ENCODE peak calls at places on chromosomes 13 and 19, in four cellular contexts. F is neural progenitor cell, E is HepG2, Y is hepatocyte. H is an unnamed sample.

GRCh38 chr13:36712785-36713184 is 39.0 kb downstream of the SERTM1 start:
- DNase-seq in F (no peak), E (no peak), Y (peak; percentile 24), H (no peak)

GRCh38 chr19:45443462-45444317 is 20.0 kb upstream of the ERCC1 start:
- DNase-seq in F (peak; percentile 98), E (peak; percentile 93), Y (peak; percentile 98), H (peak; percentile 99)

GRCh38 chr19:6423499-6424189 is 967 bp downstream of the KHSRP start:
- DNase-seq in F (peak; percentile 75), E (peak; percentile 49), Y (peak; percentile 78), H (no peak)

GRCh38 chr13:49869514-49869913 is 66.6 kb downstream of the SPRYD7 start:
- DNase-seq in F (peak; percentile 57), E (peak; percentile 53), Y (peak; percentile 19), H (no peak)

GRCh38 chr13:73717632-73718031 is 416.6 kb downstream of the KLF12 start:
- DNase-seq in F (no peak), E (no peak), Y (peak; percentile 16), H (no peak)

GRCh38 chr19:13784731-13785452 is 10.4 kb upstream of the ZSWIM4 start:
- DNase-seq in F (peak; percentile 81), E (peak; percentile 44), Y (peak; percentile 79), H (peak; percentile 55)

GRCh38 chr13:100513987-100514670 is 74.5 kb downstream of the GGACT start:
- DNase-seq in F (no peak), E (no peak), Y (no peak), H (no peak)

GRCh38 chr13:19062801-19063200 is 118.8 kb downstream of the TUBA3C start:
- DNase-seq in F (no peak), E (no peak), Y (no peak), H (no peak)

GRCh38 chr13:30880756-30881155 is 25.3 kb upstream of the MEDAG start:
- DNase-seq in F (no peak), E (peak; percentile 37), Y (peak; percentile 57), H (no peak)

GRCh38 chr13:108797354-108797753 is 167.9 kb downstream of the MYO16 start:
- DNase-seq in F (no peak), E (no peak), Y (no peak), H (no peak)

GRCh38 chr13:76637651-76638111 is 248.5 kb downstream of the KCTD12 start:
- DNase-seq in F (no peak), E (no peak), Y (no peak), H (no peak)

GRCh38 chr13:112215871-112216270 is 148.9 kb downstream of the SOX1 start:
- DNase-seq in F (no peak), E (no peak), Y (no peak), H (no peak)

GRCh38 chr19:40831502-40832430 is 18.5 kb downstream of the CYP2A6 start:
- DNase-seq in F (no peak), E (peak; percentile 96), Y (peak; percentile 92), H (peak; percentile 49)

GRCh38 chr19:18674616-18675015 is 8.9 kb upstream of the CRTC1 start:
- DNase-seq in F (no peak), E (no peak), Y (no peak), H (no peak)

GRCh38 chr13:21338156-21338555 is 120.9 kb downstream of the ZDHHC20 start:
- DNase-seq in F (peak; percentile 38), E (peak; percentile 50), Y (no peak), H (no peak)

GRCh38 chr13:101868585-101869469 is 416.4 kb downstream of the ITGBL1 start:
- DNase-seq in F (no peak), E (no peak), Y (no peak), H (no peak)

GRCh38 chr13:46632171-46632570 is 79.2 kb downstream of the LRCH1 start:
- DNase-seq in F (no peak), E (no peak), Y (no peak), H (no peak)

GRCh38 chr13:39527961-39528720 is 74.9 kb downstream of the LHFPL6 start:
- DNase-seq in F (no peak), E (no peak), Y (no peak), H (peak; percentile 78)

GRCh38 chr19:8454218-8454617 is 9.4 kb downstream of the HNRNPM start:
- DNase-seq in F (no peak), E (no peak), Y (no peak), H (no peak)
- H3K4me1 ChIP-seq in F (peaks cover 42% of the 10 kb centered on the region), E (peaks cover 75% of the 10 kb centered on the region), Y (peaks cover 49% of the 10 kb centered on the region), H (peaks cover 48% of the 10 kb centered on the region)

GRCh38 chr13:44384778-44385177 is 11.2 kb downstream of the SERP2 start:
- DNase-seq in F (no peak), E (no peak), Y (no peak), H (no peak)
- TF ChIP-seq EZH2 in F (no peak), E (no peak), Y (no peak), H (no peak)

GRCh38 chr13:95267662-95268369 is 33.4 kb downstream of the ABCC4 start:
- DNase-seq in F (no peak), E (peak; percentile 45), Y (peak; percentile 76), H (no peak)
- H3K4me3 ChIP-seq in F (no peak overlapping the region), E (no peak overlapping the region), Y (no peak overlapping the region), H (no peak overlapping the region)

GRCh38 chr13:40599146-40599545 is 67.3 kb downstream of the FOXO1 start:
- DNase-seq in F (no peak), E (no peak), Y (no peak), H (no peak)

GRCh38 chr13:40599722-40600121 is 66.7 kb downstream of the FOXO1 start:
- DNase-seq in F (no peak), E (no peak), Y (no peak), H (no peak)

GRCh38 chr13:40598599-40598998 is 67.8 kb downstream of the FOXO1 start:
- DNase-seq in F (no peak), E (no peak), Y (no peak), H (no peak)

GRCh38 chr13:40596484-40596883 is 70.0 kb downstream of the FOXO1 start:
- DNase-seq in F (no peak), E (no peak), Y (no peak), H (no peak)

GRCh38 chr13:40597735-40598365 is 68.6 kb downstream of the FOXO1 start:
- DNase-seq in F (peak; percentile 15), E (no peak), Y (no peak), H (peak; percentile 57)
- H3K4me1 ChIP-seq in F (no peaks in the 10 kb centered on the region), E (peaks cover 70% of the 10 kb centered on the region), Y (peaks cover 10% of the 10 kb centered on the region), H (no peaks in the 10 kb centered on the region)

H was measured in PC-9.